ENCODE peak calls at places on chromosomes 7 and 10, in ten cellular contexts. V is GM23248, C is coronary artery, H is cardiac muscle cell, U is A549, Q is mesendoderm, W is dorsolateral prefrontal cortex, O is transverse colon, Y is AG04450, J is body of pancreas. Z is an unnamed sample.

GRCh38 chr7:68224041-68224534 is 1227.5 kb downstream of the TYW1 start:
- DNase-seq in O (no peak), H (no peak), J (peak; percentile 40), V (no peak), W (peak; percentile 7), C (no peak), Y (no peak), U (no peak), Q (no peak), Z (no peak)

GRCh38 chr10:133160813-133161471 is 923 bp downstream of the KNDC1 start:
- DNase-seq in W (no peak), C (no peak), O (no peak), J (no peak), U (no peak), Y (no peak), H (no peak), Q (no peak), V (no peak), Z (peak; percentile 73)

GRCh38 chr10:123156091-123156490 is 1.9 kb downstream of the BUB3 start:
- DNase-seq in V (peak; percentile 74), J (no peak), H (no peak), C (no peak), O (no peak), U (no peak), W (no peak), Q (no peak), Y (no peak), Z (no peak)

GRCh38 chr7:141649137-141649864 is 52.7 kb downstream of the DENND11 start:
- DNase-seq in V (no peak), C (no peak), O (no peak), Q (peak; percentile 45), W (no peak), H (no peak), U (no peak), J (no peak), Y (no peak), Z (no peak)

GRCh38 chr7:138000081-138000701 is 1.7 kb downstream of the CREB3L2 start:
- DNase-seq in O (peak; percentile 58), U (peak; percentile 49), H (peak; percentile 77), Y (peak; percentile 92), J (peak; percentile 59), Q (peak; percentile 90), W (no peak), C (peak; percentile 91), V (peak; percentile 95), Z (no peak)

GRCh38 chr7:24233386-24233785 is 50.6 kb upstream of the NPY start:
- DNase-seq in W (no peak), O (no peak), Q (no peak), V (no peak), Y (no peak), J (no peak), C (no peak), U (no peak), H (no peak), Z (no peak)

GRCh38 chr10:49115796-49116508 is 630 bp upstream of the VSTM4 start:
- DNase-seq in V (no peak), Y (no peak), W (no peak), Q (no peak), H (no peak), C (peak; percentile 71), O (no peak), J (no peak), U (no peak), Z (no peak)

GRCh38 chr7:44489955-44490350 is 505 bp downstream of the NUDCD3 start:
- DNase-seq in O (peak; percentile 49), Q (no peak), V (peak; percentile 76), H (no peak), Y (no peak), U (no peak), J (no peak), C (no peak), W (peak; percentile 9), Z (no peak)

GRCh38 chr7:96521068-96521629 is 188.5 kb downstream of the SEM1 start:
- DNase-seq in Y (no peak), W (no peak), U (no peak), O (no peak), Q (no peak), C (no peak), J (no peak), V (no peak), H (no peak), Z (no peak)

DNA sequence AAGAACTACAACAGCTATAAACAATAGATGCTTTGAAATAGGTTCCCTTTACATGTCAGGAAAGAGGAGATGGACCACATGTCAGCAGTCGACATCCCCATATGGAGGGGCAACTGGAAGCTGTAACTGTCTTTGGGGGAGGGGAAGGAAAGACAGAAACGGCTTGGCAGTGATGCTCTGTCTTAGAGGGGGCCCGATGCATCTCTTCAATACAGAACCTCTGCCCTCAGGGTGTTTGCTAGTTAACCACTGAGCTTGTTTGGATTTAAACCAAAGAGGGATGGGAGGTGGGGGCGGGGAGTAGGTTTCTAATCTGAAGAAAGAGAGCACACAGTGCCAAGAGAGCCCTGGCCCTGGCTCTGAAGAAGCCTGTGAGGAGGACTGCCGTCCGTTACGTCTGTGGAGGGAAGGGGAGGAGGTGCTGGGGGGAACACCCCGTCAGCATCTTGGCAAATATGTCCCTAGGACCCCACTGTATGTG is 55.2 kb downstream of the CPVL start:
- DNase-seq in C (no peak), Q (peak; percentile 34), H (no peak), W (no peak), Y (no peak), V (peak; percentile 28), J (no peak), O (no peak), U (no peak), Z (peak; percentile 47)
- H3K27ac ChIP-seq in C (peak overlapping the region; percentile 60), Q (no peak overlapping the region), H (no peak overlapping the region), W (no peak overlapping the region), Y (no peak overlapping the region), V (no peak overlapping the region), J (no peak overlapping the region), O (peak overlapping the region; percentile 41), U (no peak overlapping the region), Z (peak overlapping the region; percentile 70)

GRCh38 chr10:32433542-32433941 is 12.4 kb upstream of the CCDC7 start:
- DNase-seq in W (no peak), J (no peak), Y (no peak), O (no peak), H (no peak), U (no peak), C (no peak), Q (no peak), V (no peak), Z (no peak)
- H3K27ac ChIP-seq in W (no peak overlapping the region), J (no peak overlapping the region), Y (no peak overlapping the region), O (no peak overlapping the region), H (no peak overlapping the region), U (no peak overlapping the region), C (no peak overlapping the region), Q (no peak overlapping the region), V (no peak overlapping the region), Z (no peak overlapping the region)

DNA sequence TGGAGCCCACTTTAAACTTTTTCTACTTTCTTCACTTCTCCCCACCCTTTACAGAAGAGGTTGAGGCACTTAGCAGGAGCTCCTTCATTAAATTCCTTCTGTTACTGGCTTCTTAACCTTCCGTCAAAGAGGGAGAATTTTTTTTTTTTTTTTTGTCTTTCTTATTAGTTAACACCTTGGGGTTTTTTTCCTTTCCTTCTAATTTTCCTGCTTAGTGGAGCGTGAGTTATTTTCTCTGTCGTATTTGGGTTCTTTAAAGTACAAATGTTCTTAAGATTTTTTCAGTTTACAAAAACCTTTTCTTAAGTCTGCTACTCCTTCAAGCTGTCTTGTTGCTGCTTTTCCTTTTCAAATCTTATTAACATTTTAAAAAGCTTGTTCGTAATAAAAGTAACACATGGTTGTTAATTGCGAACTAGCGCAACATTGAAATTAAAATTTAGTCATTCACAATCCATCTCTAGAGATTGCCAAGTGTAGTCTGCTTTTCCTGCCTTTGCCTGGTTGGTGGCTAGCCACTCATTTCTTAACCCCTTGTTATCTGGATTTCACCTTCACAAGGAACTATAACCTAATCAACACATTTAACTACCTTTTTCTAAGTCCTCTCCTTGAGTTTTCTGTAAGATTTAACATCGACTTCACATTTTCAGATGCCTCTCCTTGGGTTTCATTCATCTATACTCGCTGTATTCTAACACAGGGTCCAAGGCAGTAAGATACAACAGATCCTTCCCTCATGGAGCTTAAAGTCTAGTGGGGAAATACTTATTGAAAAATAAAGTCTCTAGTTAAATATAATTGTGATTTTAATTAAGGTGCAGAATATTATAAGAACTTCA is 2.0 kb downstream of the BMPR1A start:
- DNase-seq in O (no peak), H (no peak), Y (no peak), Q (peak; percentile 66), V (peak; percentile 50), U (peak; percentile 16), C (no peak), W (no peak), J (no peak), Z (no peak)
- H3K27ac ChIP-seq in O (peak overlapping the region; percentile 99), H (peak overlapping the region; percentile 100), Y (no peak overlapping the region), Q (no peak overlapping the region), V (peak overlapping the region; percentile 99), U (peak overlapping the region; percentile 99), C (peak overlapping the region; percentile 90), W (peak overlapping the region; percentile 80), J (peak overlapping the region; percentile 99), Z (peak overlapping the region; percentile 94)

DNA sequence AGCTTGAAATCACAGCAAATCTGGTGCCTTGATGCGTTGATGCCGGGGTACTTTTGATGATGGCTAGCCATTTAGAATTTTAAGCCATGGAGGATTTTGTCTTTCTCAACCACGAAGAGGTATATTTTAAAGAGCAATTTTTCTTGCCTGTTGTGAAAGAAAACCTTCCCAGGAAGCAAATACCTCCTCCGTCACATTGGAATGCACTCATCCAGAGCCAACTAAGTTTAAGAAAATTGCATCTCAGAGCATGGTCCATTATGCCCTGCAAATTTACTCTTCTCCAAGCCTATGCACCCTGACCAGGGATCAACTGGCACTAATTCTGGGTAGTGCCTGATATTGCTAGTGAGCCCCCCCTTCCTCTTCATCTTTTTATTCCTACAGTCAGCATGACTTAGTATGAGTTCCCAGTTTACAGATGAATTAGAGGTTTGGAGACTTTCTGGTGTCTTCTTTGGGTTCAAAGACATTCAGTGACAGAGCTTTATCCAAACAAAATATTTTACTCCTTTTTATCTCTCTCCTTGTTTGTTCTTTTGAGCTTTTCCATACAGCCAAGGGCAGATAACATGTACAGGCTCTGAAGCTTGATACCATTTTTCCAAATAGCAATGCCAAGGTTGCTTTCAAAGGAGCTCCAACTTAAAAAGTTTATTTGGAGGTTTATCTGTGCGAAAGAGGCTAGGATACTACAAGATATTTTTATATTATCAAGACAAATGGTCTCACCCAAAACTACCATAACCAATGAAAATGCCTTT is 56.6 kb upstream of the ANK3 start:
- DNase-seq in V (peak; percentile 18), O (no peak), U (no peak), C (no peak), W (no peak), Q (no peak), J (no peak), H (no peak), Y (no peak), Z (no peak)
- H3K27ac ChIP-seq in V (no peak overlapping the region), O (no peak overlapping the region), U (no peak overlapping the region), C (no peak overlapping the region), W (peak overlapping the region; percentile 73), Q (no peak overlapping the region), J (peak overlapping the region; percentile 69), H (peak overlapping the region; percentile 73), Y (no peak overlapping the region), Z (peak overlapping the region; percentile 53)

DNA sequence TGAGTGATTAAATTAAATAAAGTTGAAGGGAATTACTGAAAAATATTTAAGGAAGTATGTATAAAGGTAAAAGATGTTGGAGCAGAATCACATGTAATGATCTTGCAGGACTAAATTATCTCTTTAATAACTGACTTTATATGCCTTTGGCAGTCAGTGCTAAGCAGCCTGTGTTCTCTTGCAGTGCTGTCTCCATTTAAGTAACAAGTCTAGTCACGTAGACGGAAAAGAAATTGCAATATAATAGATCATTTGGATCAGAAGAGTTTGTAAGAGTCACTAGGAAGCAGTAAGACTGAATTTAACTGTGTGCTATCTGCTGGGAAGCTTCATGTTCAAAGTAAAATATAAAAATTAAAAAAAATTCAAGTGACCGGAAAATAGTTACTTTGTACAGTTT is 21.4 kb downstream of the BZW2 start:
- DNase-seq in Y (no peak), H (no peak), U (no peak), C (no peak), V (no peak), O (no peak), W (no peak), J (no peak), Q (no peak), Z (no peak)
- H3K27ac ChIP-seq in Y (no peak overlapping the region), H (peak overlapping the region; percentile 70), U (peak overlapping the region; percentile 85), C (no peak overlapping the region), V (peak overlapping the region; percentile 98), O (no peak overlapping the region), W (no peak overlapping the region), J (no peak overlapping the region), Q (no peak overlapping the region), Z (peak overlapping the region; percentile 46)

Z was measured in left lung.